ENCODE peak calls at places on chromosomes 13 and 19, in seven cellular contexts. One of them, this sample, is unnamed.

GRCh38 chr19:10214784-10215183 is 16.3 kb downstream of the S1PR2 start:
- DNase-seq in PC-3: peak; percentile 63
- DNase-seq in small intestine: no peak
- DNase-seq in lower leg skin: no peak
- DNase-seq in effector memory CD4-positive, alpha-beta T cell: no peak
- DNase-seq in psoas muscle: no peak
- DNase-seq in kidney epithelial cell: no peak
- DNase-seq in this sample: no peak

GRCh38 chr13:97242755-97243497 is 20.8 kb downstream of the MBNL2 start:
- DNase-seq in small intestine: no peak
- DNase-seq in psoas muscle: peak; percentile 82
- DNase-seq in PC-3: no peak
- DNase-seq in effector memory CD4-positive, alpha-beta T cell: no peak
- DNase-seq in kidney epithelial cell: no peak
- DNase-seq in lower leg skin: no peak
- DNase-seq in this sample: no peak

GRCh38 chr19:2181618-2181997 is 17.9 kb downstream of the DOT1L start:
- DNase-seq in kidney epithelial cell: no peak
- DNase-seq in small intestine: no peak
- DNase-seq in PC-3: no peak
- DNase-seq in psoas muscle: no peak
- DNase-seq in effector memory CD4-positive, alpha-beta T cell: no peak
- DNase-seq in lower leg skin: no peak
- DNase-seq in this sample: no peak

GRCh38 chr19:47882890-47883289 is 3.2 kb downstream of the SULT2A1 start:
- DNase-seq in lower leg skin: no peak
- DNase-seq in small intestine: no peak
- DNase-seq in kidney epithelial cell: no peak
- DNase-seq in PC-3: no peak
- DNase-seq in effector memory CD4-positive, alpha-beta T cell: no peak
- DNase-seq in psoas muscle: no peak
- DNase-seq in this sample: no peak

GRCh38 chr13:30142502-30143211 is 164.7 kb downstream of the KATNAL1 start:
- DNase-seq in effector memory CD4-positive, alpha-beta T cell: no peak
- DNase-seq in PC-3: peak; percentile 90
- DNase-seq in kidney epithelial cell: peak; percentile 91
- DNase-seq in psoas muscle: peak; percentile 60
- DNase-seq in small intestine: peak; percentile 20
- DNase-seq in lower leg skin: peak; percentile 61
- DNase-seq in this sample: no peak

GRCh38 chr19:49638360-49638759 is 1.6 kb downstream of the RRAS start:
- DNase-seq in psoas muscle: no peak
- DNase-seq in small intestine: no peak
- DNase-seq in PC-3: no peak
- DNase-seq in kidney epithelial cell: no peak
- DNase-seq in effector memory CD4-positive, alpha-beta T cell: no peak
- DNase-seq in lower leg skin: no peak
- DNase-seq in this sample: peak; percentile 36

GRCh38 chr19:5563941-5564612 is 3.7 kb downstream of the TINCR start:
- DNase-seq in effector memory CD4-positive, alpha-beta T cell: no peak
- DNase-seq in kidney epithelial cell: peak; percentile 10
- DNase-seq in lower leg skin: peak; percentile 74
- DNase-seq in PC-3: peak; percentile 58
- DNase-seq in small intestine: no peak
- DNase-seq in psoas muscle: no peak
- DNase-seq in this sample: no peak

GRCh38 chr19:41887711-41888382 is 4.9 kb downstream of the ARHGEF1 start:
- DNase-seq in kidney epithelial cell: peak; percentile 86
- DNase-seq in effector memory CD4-positive, alpha-beta T cell: peak; percentile 69
- DNase-seq in small intestine: peak; percentile 63
- DNase-seq in lower leg skin: no peak
- DNase-seq in PC-3: peak; percentile 95
- DNase-seq in psoas muscle: no peak
- DNase-seq in this sample: peak; percentile 98

GRCh38 chr13:93249259-93249917 is 22.8 kb downstream of the GPC6 start:
- DNase-seq in kidney epithelial cell: no peak
- DNase-seq in effector memory CD4-positive, alpha-beta T cell: no peak
- DNase-seq in small intestine: no peak
- DNase-seq in psoas muscle: no peak
- DNase-seq in PC-3: peak; percentile 85
- DNase-seq in lower leg skin: no peak
- DNase-seq in this sample: peak; percentile 66

GRCh38 chr19:10644351-10645007 is 9.7 kb upstream of the ILF3 start:
- DNase-seq in lower leg skin: peak; percentile 75
- DNase-seq in small intestine: peak; percentile 78
- DNase-seq in PC-3: peak; percentile 83
- DNase-seq in psoas muscle: peak; percentile 93
- DNase-seq in effector memory CD4-positive, alpha-beta T cell: peak; percentile 76
- DNase-seq in kidney epithelial cell: no peak
- DNase-seq in this sample: no peak

GRCh38 chr13:100491164-100491847 is 97.3 kb downstream of the GGACT start:
- DNase-seq in small intestine: no peak
- DNase-seq in PC-3: no peak
- DNase-seq in kidney epithelial cell: no peak
- DNase-seq in lower leg skin: no peak
- DNase-seq in effector memory CD4-positive, alpha-beta T cell: no peak
- DNase-seq in psoas muscle: peak; percentile 61
- DNase-seq in this sample: no peak

GRCh38 chr19:31596751-31597150 is 247.5 kb upstream of the TSHZ3 start:
- DNase-seq in small intestine: no peak
- DNase-seq in effector memory CD4-positive, alpha-beta T cell: no peak
- DNase-seq in kidney epithelial cell: no peak
- DNase-seq in psoas muscle: no peak
- DNase-seq in PC-3: no peak
- DNase-seq in lower leg skin: no peak
- DNase-seq in this sample: no peak

GRCh38 chr19:12763100-12763499 is 11.5 kb downstream of the BEST2 start:
- DNase-seq in PC-3: no peak
- DNase-seq in kidney epithelial cell: no peak
- DNase-seq in psoas muscle: no peak
- DNase-seq in lower leg skin: no peak
- DNase-seq in effector memory CD4-positive, alpha-beta T cell: no peak
- DNase-seq in small intestine: no peak
- DNase-seq in this sample: no peak

GRCh38 chr19:12767666-12768065 is 7.7 kb downstream of the HOOK2 start:
- DNase-seq in PC-3: no peak
- DNase-seq in small intestine: no peak
- DNase-seq in lower leg skin: no peak
- DNase-seq in kidney epithelial cell: no peak
- DNase-seq in effector memory CD4-positive, alpha-beta T cell: no peak
- DNase-seq in psoas muscle: no peak
- DNase-seq in this sample: no peak

GRCh38 chr19:12767150-12767549 is 8.2 kb downstream of the HOOK2 start:
- DNase-seq in effector memory CD4-positive, alpha-beta T cell: no peak
- DNase-seq in PC-3: no peak
- DNase-seq in kidney epithelial cell: no peak
- DNase-seq in psoas muscle: no peak
- DNase-seq in lower leg skin: no peak
- DNase-seq in small intestine: no peak
- DNase-seq in this sample: no peak

GRCh38 chr19:12764698-12765097 is 10.7 kb downstream of the HOOK2 start:
- DNase-seq in kidney epithelial cell: no peak
- DNase-seq in small intestine: no peak
- DNase-seq in lower leg skin: no peak
- DNase-seq in effector memory CD4-positive, alpha-beta T cell: no peak
- DNase-seq in psoas muscle: no peak
- DNase-seq in PC-3: no peak
- DNase-seq in this sample: no peak

GRCh38 chr19:12766051-12766521 is 9.3 kb downstream of the HOOK2 start:
- DNase-seq in lower leg skin: no peak
- DNase-seq in small intestine: peak; percentile 73
- DNase-seq in psoas muscle: peak; percentile 89
- DNase-seq in effector memory CD4-positive, alpha-beta T cell: peak; percentile 77
- DNase-seq in PC-3: peak; percentile 79
- DNase-seq in kidney epithelial cell: no peak
- DNase-seq in this sample: no peak
- H3K4me3 ChIP-seq in lower leg skin: no peak overlapping the region
- H3K4me3 ChIP-seq in small intestine: no peak overlapping the region
- H3K4me3 ChIP-seq in psoas muscle: peak overlapping the region; percentile 52
- H3K4me3 ChIP-seq in effector memory CD4-positive, alpha-beta T cell: no peak overlapping the region
- H3K4me3 ChIP-seq in PC-3: peak overlapping the region; percentile 67
- H3K4me3 ChIP-seq in kidney epithelial cell: peak overlapping the region; percentile 43
- H3K4me3 ChIP-seq in this sample: no peak overlapping the region

DNA sequence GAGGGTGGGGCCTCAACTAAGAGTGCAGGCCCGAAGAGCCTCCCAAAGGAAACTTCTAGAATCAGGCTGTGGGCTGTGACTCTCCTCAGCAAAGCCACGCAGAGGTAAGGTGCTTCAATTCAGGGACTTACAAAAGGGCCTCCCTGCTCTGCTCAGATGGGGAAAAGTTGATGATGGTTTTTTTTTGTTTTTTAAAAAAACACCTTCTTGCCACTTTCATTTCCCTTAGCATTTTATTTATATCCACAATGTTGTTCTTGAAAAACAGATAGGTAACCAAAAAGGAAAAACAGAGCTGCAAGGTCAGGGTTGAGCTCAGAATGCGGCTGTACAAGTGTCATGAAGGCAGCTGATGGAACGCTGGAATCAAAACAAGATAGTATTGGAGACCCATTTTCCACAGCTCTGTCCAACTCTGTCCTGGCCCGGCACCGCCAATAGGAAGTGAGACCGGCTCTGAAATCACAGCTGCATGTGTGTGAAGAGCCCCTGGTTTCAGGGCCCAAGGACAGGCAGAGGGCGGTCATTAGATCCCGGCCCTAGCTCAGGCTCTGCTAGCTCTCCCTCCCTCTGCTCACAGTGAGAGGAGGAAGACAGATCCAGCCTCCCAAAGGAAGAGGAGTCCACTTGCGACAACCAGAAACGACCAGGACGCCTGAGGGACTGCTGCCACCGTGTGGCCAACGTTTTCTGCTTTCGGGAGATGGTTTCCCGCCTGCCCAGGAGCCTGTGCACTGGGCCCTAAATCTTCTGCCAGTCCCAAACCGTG is 58.3 kb downstream of the KLF2 start:
- DNase-seq in lower leg skin: peak; percentile 84
- DNase-seq in kidney epithelial cell: peak; percentile 29
- DNase-seq in psoas muscle: peak; percentile 93
- DNase-seq in PC-3: peak; percentile 79
- DNase-seq in small intestine: peak; percentile 79
- DNase-seq in effector memory CD4-positive, alpha-beta T cell: peak; percentile 70
- DNase-seq in this sample: no peak
- H3K4me3 ChIP-seq in lower leg skin: no peak overlapping the region
- H3K4me3 ChIP-seq in kidney epithelial cell: no peak overlapping the region
- H3K4me3 ChIP-seq in psoas muscle: no peak overlapping the region
- H3K4me3 ChIP-seq in PC-3: no peak overlapping the region
- H3K4me3 ChIP-seq in small intestine: no peak overlapping the region
- H3K4me3 ChIP-seq in effector memory CD4-positive, alpha-beta T cell: peak overlapping the region; percentile 39
- H3K4me3 ChIP-seq in this sample: no peak overlapping the region

GRCh38 chr19:56136362-56136761 is 4.7 kb upstream of the ZNF444 start:
- DNase-seq in small intestine: no peak
- DNase-seq in kidney epithelial cell: no peak
- DNase-seq in psoas muscle: no peak
- DNase-seq in PC-3: no peak
- DNase-seq in lower leg skin: no peak
- DNase-seq in effector memory CD4-positive, alpha-beta T cell: no peak
- DNase-seq in this sample: no peak

GRCh38 chr19:56132316-56132822 is 8.7 kb upstream of the ZNF444 start:
- DNase-seq in psoas muscle: no peak
- DNase-seq in kidney epithelial cell: no peak
- DNase-seq in lower leg skin: no peak
- DNase-seq in small intestine: no peak
- DNase-seq in PC-3: no peak
- DNase-seq in effector memory CD4-positive, alpha-beta T cell: no peak
- DNase-seq in this sample: no peak

GRCh38 chr19:56137405-56137804 is 3.7 kb upstream of the ZNF444 start:
- DNase-seq in kidney epithelial cell: no peak
- DNase-seq in psoas muscle: no peak
- DNase-seq in effector memory CD4-positive, alpha-beta T cell: no peak
- DNase-seq in lower leg skin: no peak
- DNase-seq in PC-3: peak; percentile 10
- DNase-seq in small intestine: peak; percentile 86
- DNase-seq in this sample: no peak

GRCh38 chr19:56133858-56134654 is 7.0 kb upstream of the ZNF444 start:
- DNase-seq in lower leg skin: no peak
- DNase-seq in PC-3: peak; percentile 36
- DNase-seq in psoas muscle: no peak
- DNase-seq in small intestine: no peak
- DNase-seq in effector memory CD4-positive, alpha-beta T cell: no peak
- DNase-seq in kidney epithelial cell: no peak
- DNase-seq in this sample: no peak

GRCh38 chr19:56134655-56134922 is 6.5 kb upstream of the ZNF444 start:
- DNase-seq in psoas muscle: no peak
- DNase-seq in small intestine: no peak
- DNase-seq in lower leg skin: no peak
- DNase-seq in effector memory CD4-positive, alpha-beta T cell: no peak
- DNase-seq in kidney epithelial cell: no peak
- DNase-seq in PC-3: no peak
- DNase-seq in this sample: no peak
- H3K4me3 ChIP-seq in psoas muscle: no peak overlapping the region
- H3K4me3 ChIP-seq in small intestine: no peak overlapping the region
- H3K4me3 ChIP-seq in lower leg skin: no peak overlapping the region
- H3K4me3 ChIP-seq in effector memory CD4-positive, alpha-beta T cell: no peak overlapping the region
- H3K4me3 ChIP-seq in kidney epithelial cell: no peak overlapping the region
- H3K4me3 ChIP-seq in PC-3: no peak overlapping the region
- H3K4me3 ChIP-seq in this sample: no peak overlapping the region

DNA sequence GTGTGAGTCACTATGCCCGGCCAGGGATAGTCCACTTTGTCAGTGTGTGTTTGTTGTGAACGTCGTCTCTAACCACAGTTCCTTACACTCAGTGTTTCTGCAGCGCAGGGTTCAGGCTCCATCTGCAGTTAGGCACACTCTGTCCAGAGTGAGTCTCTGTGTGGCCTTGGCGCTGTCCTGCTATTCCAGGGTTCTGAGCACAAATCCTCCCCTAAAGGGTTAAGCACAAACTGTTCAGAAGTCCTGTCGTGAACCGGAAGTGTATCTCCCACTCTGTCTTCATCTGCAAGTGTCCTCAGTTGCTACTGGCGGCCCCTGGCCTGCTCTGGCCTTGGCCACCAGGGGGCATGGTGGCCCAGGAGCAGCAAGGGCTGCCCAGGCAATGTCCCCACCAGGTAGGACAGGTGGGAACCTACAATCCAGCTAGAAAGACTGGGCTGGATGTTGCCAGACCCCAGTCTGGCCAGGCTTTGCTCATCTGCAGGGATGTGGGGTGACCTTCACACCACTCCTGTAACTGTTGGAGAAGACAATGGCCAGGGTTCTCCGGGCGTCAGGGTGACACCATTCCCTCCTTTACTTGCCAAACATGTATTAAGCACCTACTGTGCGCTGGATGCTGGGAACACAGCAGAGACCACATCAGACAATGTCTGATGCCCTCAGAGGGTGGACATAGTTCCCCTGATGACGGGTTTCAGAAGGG is 38.6 kb upstream of the GATAD2A start:
- DNase-seq in kidney epithelial cell: peak; percentile 42
- DNase-seq in lower leg skin: no peak
- DNase-seq in PC-3: peak; percentile 91
- DNase-seq in small intestine: peak; percentile 86
- DNase-seq in effector memory CD4-positive, alpha-beta T cell: peak; percentile 57
- DNase-seq in psoas muscle: peak; percentile 82
- DNase-seq in this sample: no peak
- H3K4me3 ChIP-seq in kidney epithelial cell: no peak overlapping the region
- H3K4me3 ChIP-seq in lower leg skin: no peak overlapping the region
- H3K4me3 ChIP-seq in PC-3: no peak overlapping the region
- H3K4me3 ChIP-seq in small intestine: no peak overlapping the region
- H3K4me3 ChIP-seq in effector memory CD4-positive, alpha-beta T cell: no peak overlapping the region
- H3K4me3 ChIP-seq in psoas muscle: no peak overlapping the region
- H3K4me3 ChIP-seq in this sample: no peak overlapping the region

This sample was measured in RWPE2.